ENCODE peak calls at places on chromosomes 2 and 18, in nine cellular contexts. One of them, this sample, is unnamed.

GRCh38 chr18:24019641-24020331 is 5.2 kb downstream of the TTC39C start:
- DNase-seq in aorta: no peak
- DNase-seq in right cardiac atrium: no peak
- DNase-seq in GM12864: peak
- DNase-seq in neural progenitor cell: no peak
- DNase-seq in brain microvascular endothelial cell: no peak
- DNase-seq in GM23248: no peak
- DNase-seq in cardiac fibroblast: no peak
- DNase-seq in lower leg skin: no peak
- DNase-seq in this sample: no peak

GRCh38 chr2:169877406-169877805 is 50.2 kb downstream of the UBR3 start:
- DNase-seq in brain microvascular endothelial cell: no peak
- DNase-seq in cardiac fibroblast: peak
- DNase-seq in lower leg skin: no peak
- DNase-seq in right cardiac atrium: no peak
- DNase-seq in GM12864: no peak
- DNase-seq in aorta: no peak
- DNase-seq in GM23248: peak
- DNase-seq in neural progenitor cell: no peak
- DNase-seq in this sample: no peak

GRCh38 chr2:121897335-121897970 is 142.0 kb downstream of the TSN start:
- DNase-seq in right cardiac atrium: no peak
- DNase-seq in GM23248: peak
- DNase-seq in aorta: no peak
- DNase-seq in lower leg skin: peak
- DNase-seq in brain microvascular endothelial cell: peak
- DNase-seq in neural progenitor cell: peak
- DNase-seq in GM12864: no peak
- DNase-seq in cardiac fibroblast: peak
- DNase-seq in this sample: no peak

GRCh38 chr2:61471905-61472805 is 1.3 kb upstream of the USP34 start:
- DNase-seq in cardiac fibroblast: peak
- DNase-seq in GM23248: peak
- DNase-seq in neural progenitor cell: peak
- DNase-seq in lower leg skin: no peak
- DNase-seq in brain microvascular endothelial cell: peak
- DNase-seq in aorta: no peak
- DNase-seq in right cardiac atrium: no peak
- DNase-seq in GM12864: no peak
- DNase-seq in this sample: no peak

GRCh38 chr2:176126929-176127768 is 2.4 kb upstream of the HOXD8 start:
- DNase-seq in lower leg skin: peak
- DNase-seq in GM23248: peak
- DNase-seq in aorta: peak
- DNase-seq in brain microvascular endothelial cell: peak
- DNase-seq in right cardiac atrium: peak
- DNase-seq in cardiac fibroblast: peak
- DNase-seq in neural progenitor cell: peak
- DNase-seq in GM12864: no peak
- DNase-seq in this sample: no peak

GRCh38 chr2:235170016-235170415 is 218.2 kb downstream of the SH3BP4 start:
- DNase-seq in aorta: no peak
- DNase-seq in cardiac fibroblast: peak
- DNase-seq in GM12864: no peak
- DNase-seq in GM23248: peak
- DNase-seq in lower leg skin: no peak
- DNase-seq in brain microvascular endothelial cell: peak
- DNase-seq in right cardiac atrium: no peak
- DNase-seq in neural progenitor cell: no peak
- DNase-seq in this sample: peak

GRCh38 chr2:42256502-42256901 is 87.3 kb downstream of the EML4 start:
- DNase-seq in right cardiac atrium: no peak
- DNase-seq in aorta: no peak
- DNase-seq in GM23248: no peak
- DNase-seq in brain microvascular endothelial cell: no peak
- DNase-seq in GM12864: peak
- DNase-seq in lower leg skin: no peak
- DNase-seq in neural progenitor cell: no peak
- DNase-seq in cardiac fibroblast: peak
- DNase-seq in this sample: no peak

GRCh38 chr2:128405981-128406601 is 87.4 kb upstream of the HS6ST1 start:
- DNase-seq in cardiac fibroblast: no peak
- DNase-seq in GM12864: no peak
- DNase-seq in brain microvascular endothelial cell: no peak
- DNase-seq in GM23248: no peak
- DNase-seq in right cardiac atrium: no peak
- DNase-seq in lower leg skin: peak
- DNase-seq in aorta: peak
- DNase-seq in neural progenitor cell: no peak
- DNase-seq in this sample: no peak

GRCh38 chr2:98730851-98731708 is at the start of gene MGAT4A:
- DNase-seq in GM12864: no peak
- DNase-seq in aorta: peak
- DNase-seq in lower leg skin: peak
- DNase-seq in neural progenitor cell: peak
- DNase-seq in right cardiac atrium: peak
- DNase-seq in GM23248: peak
- DNase-seq in cardiac fibroblast: peak
- DNase-seq in brain microvascular endothelial cell: no peak
- DNase-seq in this sample: no peak

GRCh38 chr2:98734157-98734556 is 3.2 kb upstream of the MGAT4A start:
- DNase-seq in aorta: no peak
- DNase-seq in neural progenitor cell: no peak
- DNase-seq in lower leg skin: no peak
- DNase-seq in GM12864: no peak
- DNase-seq in GM23248: no peak
- DNase-seq in right cardiac atrium: no peak
- DNase-seq in cardiac fibroblast: no peak
- DNase-seq in brain microvascular endothelial cell: no peak
- DNase-seq in this sample: no peak

GRCh38 chr2:98730053-98730850 is 680 bp downstream of the MGAT4A start:
- DNase-seq in cardiac fibroblast: no peak
- DNase-seq in GM23248: peak
- DNase-seq in neural progenitor cell: peak
- DNase-seq in brain microvascular endothelial cell: no peak
- DNase-seq in right cardiac atrium: peak
- DNase-seq in GM12864: no peak
- DNase-seq in lower leg skin: peak
- DNase-seq in aorta: peak
- DNase-seq in this sample: no peak

GRCh38 chr2:98731709-98732349 is 897 bp upstream of the MGAT4A start:
- DNase-seq in lower leg skin: no peak
- DNase-seq in GM23248: no peak
- DNase-seq in GM12864: no peak
- DNase-seq in cardiac fibroblast: no peak
- DNase-seq in aorta: no peak
- DNase-seq in brain microvascular endothelial cell: no peak
- DNase-seq in right cardiac atrium: no peak
- DNase-seq in neural progenitor cell: no peak
- DNase-seq in this sample: no peak

DNA sequence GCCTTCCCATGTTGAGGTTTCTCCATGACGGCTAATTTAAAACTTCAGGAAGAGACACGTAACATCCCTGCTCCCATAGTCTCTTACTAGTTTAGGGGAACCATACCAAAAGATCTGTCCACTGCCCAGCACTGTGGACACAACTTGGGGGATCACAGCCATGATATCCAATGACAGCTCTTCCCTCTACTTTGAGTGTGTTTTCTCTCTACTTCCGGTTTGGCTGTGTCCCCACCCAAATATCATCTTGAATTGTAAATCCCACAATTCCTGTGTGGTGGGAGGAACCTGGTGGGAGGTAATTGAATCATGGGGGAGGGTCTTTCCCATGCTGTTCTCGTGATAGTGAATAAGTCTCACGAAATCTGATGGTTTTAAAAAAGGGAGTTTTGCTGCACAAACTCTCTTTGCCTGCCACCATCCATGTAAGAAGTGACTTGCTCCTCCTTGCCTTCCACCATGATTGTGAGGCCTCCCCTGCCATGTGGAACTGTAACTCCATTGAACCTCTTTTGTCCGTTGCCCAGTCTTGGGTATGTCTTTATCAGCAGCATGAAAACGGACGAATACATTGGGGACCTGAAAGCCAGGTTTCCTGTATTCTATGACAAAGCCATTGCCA is 1.6 kb upstream of the MGAT4A start:
- DNase-seq in GM23248: no peak
- DNase-seq in lower leg skin: no peak
- DNase-seq in cardiac fibroblast: no peak
- DNase-seq in brain microvascular endothelial cell: no peak
- DNase-seq in aorta: no peak
- DNase-seq in right cardiac atrium: no peak
- DNase-seq in neural progenitor cell: no peak
- DNase-seq in GM12864: no peak
- DNase-seq in this sample: no peak
- H3K4me3 ChIP-seq in GM23248: no peak
- H3K4me3 ChIP-seq in lower leg skin: no peak
- H3K4me3 ChIP-seq in cardiac fibroblast: no peak
- H3K4me3 ChIP-seq in brain microvascular endothelial cell: no peak
- H3K4me3 ChIP-seq in aorta: no peak
- H3K4me3 ChIP-seq in right cardiac atrium: no peak
- H3K4me3 ChIP-seq in neural progenitor cell: no peak
- H3K4me3 ChIP-seq in GM12864: no peak
- H3K4me3 ChIP-seq in this sample: no peak

DNA sequence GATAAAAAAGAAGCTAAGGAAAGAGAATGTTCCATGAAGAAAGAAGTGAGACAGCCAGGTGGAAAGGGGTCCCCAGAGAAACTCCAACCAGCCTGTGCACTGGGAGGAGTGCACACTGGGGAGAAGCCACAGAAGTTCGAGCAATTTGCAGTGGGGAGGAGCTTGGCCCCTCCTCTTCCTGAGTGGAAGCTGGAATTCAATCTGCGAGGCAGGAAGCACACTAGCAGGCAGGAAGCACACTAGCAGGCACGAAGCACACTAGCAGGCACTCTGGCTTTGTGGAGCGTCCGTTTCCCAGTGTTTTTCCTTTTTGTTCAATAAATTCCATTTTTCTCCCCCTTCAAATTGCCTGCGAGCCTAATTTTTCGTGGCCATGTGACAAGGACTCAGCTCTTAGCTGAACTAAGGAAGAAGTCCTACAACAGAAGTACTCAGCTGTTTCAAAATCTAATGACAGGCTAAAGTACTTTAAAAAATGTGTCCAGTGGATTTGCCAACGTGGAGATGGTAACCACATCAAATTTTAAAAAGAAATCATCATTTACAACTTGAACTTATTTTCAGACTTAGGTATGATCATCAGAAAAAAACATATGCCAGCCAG is 21.4 kb upstream of the SPIRE1 start:
- DNase-seq in GM12864: no peak
- DNase-seq in GM23248: peak
- DNase-seq in right cardiac atrium: peak
- DNase-seq in neural progenitor cell: no peak
- DNase-seq in cardiac fibroblast: peak
- DNase-seq in lower leg skin: peak
- DNase-seq in aorta: no peak
- DNase-seq in brain microvascular endothelial cell: peak
- DNase-seq in this sample: no peak
- H3K4me3 ChIP-seq in GM12864: no peak
- H3K4me3 ChIP-seq in GM23248: peak
- H3K4me3 ChIP-seq in right cardiac atrium: peak
- H3K4me3 ChIP-seq in neural progenitor cell: no peak
- H3K4me3 ChIP-seq in cardiac fibroblast: no peak
- H3K4me3 ChIP-seq in lower leg skin: no peak
- H3K4me3 ChIP-seq in aorta: no peak
- H3K4me3 ChIP-seq in brain microvascular endothelial cell: no peak
- H3K4me3 ChIP-seq in this sample: peak

GRCh38 chr2:23516546-23517256 is 131.7 kb downstream of the KLHL29 start:
- DNase-seq in neural progenitor cell: no peak
- DNase-seq in lower leg skin: no peak
- DNase-seq in GM23248: no peak
- DNase-seq in right cardiac atrium: no peak
- DNase-seq in GM12864: no peak
- DNase-seq in brain microvascular endothelial cell: no peak
- DNase-seq in aorta: no peak
- DNase-seq in cardiac fibroblast: no peak
- DNase-seq in this sample: no peak

GRCh38 chr2:23513881-23514793 is 129.2 kb downstream of the KLHL29 start:
- DNase-seq in right cardiac atrium: no peak
- DNase-seq in neural progenitor cell: no peak
- DNase-seq in GM12864: no peak
- DNase-seq in brain microvascular endothelial cell: no peak
- DNase-seq in lower leg skin: no peak
- DNase-seq in cardiac fibroblast: no peak
- DNase-seq in aorta: no peak
- DNase-seq in GM23248: peak
- DNase-seq in this sample: no peak

GRCh38 chr2:23510471-23510870 is 125.5 kb downstream of the KLHL29 start:
- DNase-seq in neural progenitor cell: no peak
- DNase-seq in right cardiac atrium: no peak
- DNase-seq in GM12864: no peak
- DNase-seq in aorta: no peak
- DNase-seq in GM23248: no peak
- DNase-seq in lower leg skin: no peak
- DNase-seq in brain microvascular endothelial cell: no peak
- DNase-seq in cardiac fibroblast: no peak
- DNase-seq in this sample: no peak

GRCh38 chr2:23512778-23513177 is 127.8 kb downstream of the KLHL29 start:
- DNase-seq in neural progenitor cell: no peak
- DNase-seq in GM23248: no peak
- DNase-seq in brain microvascular endothelial cell: no peak
- DNase-seq in right cardiac atrium: no peak
- DNase-seq in aorta: no peak
- DNase-seq in GM12864: no peak
- DNase-seq in lower leg skin: no peak
- DNase-seq in cardiac fibroblast: no peak
- DNase-seq in this sample: no peak

GRCh38 chr2:23513245-23513880 is 128.4 kb downstream of the KLHL29 start:
- DNase-seq in GM23248: no peak
- DNase-seq in aorta: no peak
- DNase-seq in neural progenitor cell: no peak
- DNase-seq in right cardiac atrium: no peak
- DNase-seq in brain microvascular endothelial cell: no peak
- DNase-seq in GM12864: no peak
- DNase-seq in lower leg skin: no peak
- DNase-seq in cardiac fibroblast: no peak
- DNase-seq in this sample: no peak
- H3K4me3 ChIP-seq in GM23248: no peak
- H3K4me3 ChIP-seq in aorta: no peak
- H3K4me3 ChIP-seq in neural progenitor cell: peak
- H3K4me3 ChIP-seq in right cardiac atrium: no peak
- H3K4me3 ChIP-seq in brain microvascular endothelial cell: no peak
- H3K4me3 ChIP-seq in GM12864: no peak
- H3K4me3 ChIP-seq in lower leg skin: no peak
- H3K4me3 ChIP-seq in cardiac fibroblast: no peak
- H3K4me3 ChIP-seq in this sample: no peak

DNA sequence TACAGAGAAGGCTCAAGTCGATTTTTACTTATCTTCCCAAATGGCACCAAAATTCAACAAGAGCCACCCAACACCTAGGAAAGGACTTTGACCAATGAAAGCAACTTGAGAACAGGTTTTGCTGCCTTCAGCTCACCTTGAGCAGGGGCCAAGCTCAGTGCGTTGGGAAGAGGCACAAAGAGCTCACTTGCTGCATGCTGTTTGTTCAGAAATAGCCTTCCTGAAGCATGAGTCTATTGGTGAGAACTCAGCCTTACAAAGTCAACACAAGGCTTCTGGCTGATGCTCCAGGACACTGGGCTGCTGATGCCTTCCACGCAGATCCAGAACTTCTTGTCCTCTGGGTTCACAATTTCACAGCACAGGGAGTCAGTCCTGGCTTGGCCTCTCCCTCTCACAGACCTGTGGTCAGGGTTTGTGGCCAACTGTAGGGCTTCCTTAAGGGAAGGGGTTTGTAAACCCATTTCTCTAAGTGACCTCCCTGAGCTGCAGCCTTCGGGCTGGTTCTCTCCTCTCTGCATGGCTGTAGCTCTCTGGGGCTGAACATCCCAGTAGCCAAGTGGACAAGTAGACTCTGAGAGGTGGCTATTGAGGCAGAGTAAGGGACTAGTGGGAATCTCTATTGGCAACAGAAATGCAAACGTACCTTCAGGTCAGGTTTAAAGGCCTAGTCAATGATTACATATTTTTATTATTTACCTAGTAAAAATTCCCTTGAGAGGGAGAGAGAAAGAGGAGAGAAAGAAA is 124.7 kb upstream of the GATA6 start:
- DNase-seq in aorta: no peak
- DNase-seq in GM23248: no peak
- DNase-seq in brain microvascular endothelial cell: no peak
- DNase-seq in neural progenitor cell: no peak
- DNase-seq in GM12864: no peak
- DNase-seq in lower leg skin: no peak
- DNase-seq in right cardiac atrium: no peak
- DNase-seq in cardiac fibroblast: no peak
- DNase-seq in this sample: no peak
- H3K4me3 ChIP-seq in aorta: no peak
- H3K4me3 ChIP-seq in GM23248: no peak
- H3K4me3 ChIP-seq in brain microvascular endothelial cell: no peak
- H3K4me3 ChIP-seq in neural progenitor cell: no peak
- H3K4me3 ChIP-seq in GM12864: no peak
- H3K4me3 ChIP-seq in lower leg skin: no peak
- H3K4me3 ChIP-seq in right cardiac atrium: no peak
- H3K4me3 ChIP-seq in cardiac fibroblast: no peak
- H3K4me3 ChIP-seq in this sample: no peak